ENCODE peak calls at places on chromosome 22, in five cellular contexts. H, W, C, Z and V are unnamed samples.

GRCh38 chr22:30541979-30542810 is 4.3 kb downstream of the SEC14L6 start:
- DNase-seq in H (no peak), W (no peak), C (no peak), Z (no peak), V (no peak)

GRCh38 chr22:33492210-33492651 is 428.0 kb downstream of the LARGE1 start:
- DNase-seq in H (no peak), W (peak), C (no peak), Z (no peak), V (no peak)

GRCh38 chr22:35349704-35350538 is 31.0 kb upstream of the HMOX1 start:
- DNase-seq in H (no peak), W (peak), C (no peak), Z (no peak), V (no peak)

GRCh38 chr22:28139993-28140392 is 220.9 kb upstream of the PITPNB start:
- DNase-seq in H (no peak), W (peak), C (no peak), Z (no peak), V (no peak)

GRCh38 chr22:49953680-49954344 is 6.8 kb upstream of the PIM3 start:
- DNase-seq in H (no peak), W (no peak), C (no peak), Z (peak), V (no peak)

GRCh38 chr22:37817705-37818311 is 5.4 kb upstream of the GALR3 start:
- DNase-seq in H (peak), W (peak), C (no peak), Z (peak), V (peak)

GRCh38 chr22:43397766-43398165 is 14.0 kb upstream of the MPPED1 start:
- DNase-seq in H (no peak), W (no peak), C (no peak), Z (no peak), V (no peak)

GRCh38 chr22:44936201-44936600 is 73.6 kb downstream of the PHF21B start:
- DNase-seq in H (no peak), W (no peak), C (no peak), Z (no peak), V (no peak)

GRCh38 chr22:43270314-43270908 is 72.8 kb downstream of the SCUBE1 start:
- DNase-seq in H (no peak), W (no peak), C (no peak), Z (no peak), V (no peak)

GRCh38 chr22:45612451-45612901 is 59.2 kb upstream of the ATXN10 start:
- DNase-seq in H (peak), W (peak), C (no peak), Z (peak), V (no peak)

GRCh38 chr22:32999039-32999861 is 58.9 kb downstream of the SYN3 start:
- DNase-seq in H (no peak), W (no peak), C (no peak), Z (no peak), V (no peak)

GRCh38 chr22:23419151-23419550 is 160.9 kb downstream of the IGLL1 start:
- DNase-seq in H (no peak), W (no peak), C (no peak), Z (no peak), V (no peak)

GRCh38 chr22:50313600-50313999 is 6.2 kb upstream of the PLXNB2 start:
- DNase-seq in H (no peak), W (no peak), C (no peak), Z (no peak), V (no peak)

GRCh38 chr22:19290400-19291217 is 910 bp downstream of the CLTCL1 start:
- DNase-seq in H (peak), W (no peak), C (no peak), Z (peak), V (no peak)

GRCh38 chr22:29306830-29307657 is 594 bp downstream of the GAS2L1 start:
- DNase-seq in H (peak), W (peak), C (peak), Z (peak), V (peak)

GRCh38 chr22:19970479-19971275 is 29.1 kb upstream of the TXNRD2 start:
- DNase-seq in H (peak), W (peak), C (no peak), Z (peak), V (no peak)

GRCh38 chr22:45962756-45963155 is 14.2 kb downstream of the WNT7B start:
- DNase-seq in H (no peak), W (no peak), C (no peak), Z (no peak), V (no peak)

GRCh38 chr22:30221121-30221992 is 25.2 kb downstream of the LIF start:
- DNase-seq in H (peak), W (no peak), C (peak), Z (no peak), V (no peak)

GRCh38 chr22:32331918-32332725 is 25.5 kb upstream of the RFPL3 start:
- DNase-seq in H (no peak), W (no peak), C (no peak), Z (no peak), V (no peak)

GRCh38 chr22:21643533-21644357 is 1.6 kb downstream of the SDF2L1 start:
- DNase-seq in H (peak), W (no peak), C (no peak), Z (no peak), V (no peak)

GRCh38 chr22:49418341-49418894 is 409.3 kb downstream of the BRD1 start:
- DNase-seq in H (no peak), W (no peak), C (no peak), Z (no peak), V (no peak)

GRCh38 chr22:46147061-46147460 is 3.3 kb upstream of the PPARA start:
- DNase-seq in H (no peak), W (no peak), C (no peak), Z (peak), V (no peak)

GRCh38 chr22:46036558-46037408 is 59.8 kb upstream of the WNT7B start:
- DNase-seq in H (peak), W (peak), C (peak), Z (no peak), V (no peak)

GRCh38 chr22:46902998-46903916 is 140.8 kb downstream of the TBC1D22A start:
- DNase-seq in H (no peak), W (no peak), C (no peak), Z (no peak), V (no peak)

GRCh38 chr22:49975543-49976389 is 15.2 kb downstream of the PIM3 start:
- DNase-seq in H (peak), W (no peak), C (no peak), Z (peak), V (no peak)